ENCODE peak calls at places on chromosomes 12 and 14, in five cellular contexts. X is HEK293T, C is GM12864, W is T-helper 9 cell, I is sigmoid colon. J is an unnamed sample.
A peak's percentile ranks its signal among the peaks of the same experiment; 100 is the strongest.

GRCh38 chr12:26044007-26044394 is 80.8 kb downstream of the BHLHE41 start:
- DNase-seq in X (no peak), C (no peak), W (no peak), I (no peak), J (no peak)

GRCh38 chr14:96204151-96205058 is at the start of gene BDKRB2:
- DNase-seq in X (peak; percentile 81), C (no peak), W (no peak), I (peak; percentile 91), J (peak; percentile 76)

GRCh38 chr12:110636516-110636915 is 22.6 kb downstream of the TCTN1 start:
- DNase-seq in X (no peak), C (no peak), W (no peak), I (no peak), J (no peak)

GRCh38 chr14:95023115-95023514 is 134.2 kb downstream of the DICER1 start:
- DNase-seq in X (no peak), C (no peak), W (no peak), I (no peak), J (no peak)

GRCh38 chr12:80100566-80100965 is 1.2 kb downstream of the OTOGL start:
- DNase-seq in X (no peak), C (no peak), W (no peak), I (no peak), J (no peak)

GRCh38 chr14:41609704-41610183 is 3.1 kb downstream of the LRFN5 start:
- DNase-seq in X (peak; percentile 64), C (no peak), W (no peak), I (peak; percentile 74), J (no peak)

GRCh38 chr14:30551460-30551859 is 7.5 kb upstream of the G2E3 start:
- DNase-seq in X (no peak), C (no peak), W (no peak), I (no peak), J (no peak)

GRCh38 chr14:75229923-75230792 is 48.5 kb upstream of the FOS start:
- DNase-seq in X (peak; percentile 31), C (no peak), W (peak; percentile 49), I (no peak), J (peak; percentile 56)

GRCh38 chr12:53208877-53209463 is 1.9 kb upstream of the ITGB7 start:
- DNase-seq in X (no peak), C (no peak), W (no peak), I (no peak), J (no peak)

GRCh38 chr14:100557658-100558057 is 29.6 kb downstream of the BEGAIN start:
- DNase-seq in X (no peak), C (no peak), W (no peak), I (no peak), J (no peak)

GRCh38 chr12:124898200-124898950 is 16.1 kb downstream of the UBC start:
- DNase-seq in X (no peak), C (no peak), W (peak; percentile 46), I (peak; percentile 74), J (peak; percentile 37)

GRCh38 chr14:22296722-22297121 is 292.3 kb downstream of the DAD1 start:
- DNase-seq in X (no peak), C (no peak), W (no peak), I (no peak), J (no peak)

GRCh38 chr14:92792885-92793284 is 1.2 kb upstream of the GOLGA5 start:
- DNase-seq in X (peak; percentile 11), C (no peak), W (no peak), I (no peak), J (no peak)

GRCh38 chr12:20220339-20220738 is 148.0 kb upstream of the PDE3A start:
- DNase-seq in X (peak; percentile 21), C (no peak), W (no peak), I (no peak), J (no peak)

GRCh38 chr14:20656274-20656673 is 14.8 kb upstream of the OR6S1 start:
- DNase-seq in X (no peak), C (no peak), W (no peak), I (no peak), J (no peak)

GRCh38 chr14:55340482-55340881 is 69.3 kb downstream of the FBXO34 start:
- DNase-seq in X (no peak), C (no peak), W (no peak), I (no peak), J (no peak)

GRCh38 chr12:14774944-14775651 is 28.2 kb downstream of the WBP11 start:
- DNase-seq in X (no peak), C (no peak), W (peak; percentile 10), I (peak; percentile 83), J (peak; percentile 39)

GRCh38 chr12:72272731-72273498 is 745 bp downstream of the TRHDE start:
- DNase-seq in X (peak; percentile 20), C (no peak), W (no peak), I (no peak), J (no peak)

GRCh38 chr14:56036353-56036752 is 81.9 kb upstream of the PELI2 start:
- DNase-seq in X (no peak), C (no peak), W (no peak), I (no peak), J (no peak)

GRCh38 chr14:52467515-52468266 is 84.6 kb downstream of the TXNDC16 start:
- DNase-seq in X (no peak), C (no peak), W (no peak), I (no peak), J (no peak)

GRCh38 chr14:100438678-100439592 is 115.8 kb downstream of the SLC25A47 start:
- DNase-seq in X (peak; percentile 26), C (no peak), W (no peak), I (peak; percentile 48), J (peak; percentile 82)

GRCh38 chr12:31323466-31324115 is 2.4 kb downstream of the SINHCAF start:
- DNase-seq in X (no peak), C (no peak), W (peak; percentile 50), I (peak; percentile 77), J (no peak)

GRCh38 chr14:95519699-95520098 is 3.2 kb upstream of the SYNE3 start:
- DNase-seq in X (no peak), C (no peak), W (peak; percentile 47), I (peak; percentile 90), J (no peak)

GRCh38 chr12:124847675-124848074 is 16.0 kb downstream of the SCARB1 start:
- DNase-seq in X (no peak), C (no peak), W (no peak), I (no peak), J (peak; percentile 73)

GRCh38 chr12:114328292-114328691 is 77.7 kb downstream of the TBX5 start:
- DNase-seq in X (no peak), C (no peak), W (no peak), I (no peak), J (no peak)

GRCh38 chr14:83863042-83863441 is 1666.9 kb upstream of the FLRT2 start:
- DNase-seq in X (no peak), C (no peak), W (no peak), I (no peak), J (no peak)

GRCh38 chr12:88057994-88058718 is 29.0 kb upstream of the C12orf50 start:
- DNase-seq in X (no peak), C (no peak), W (no peak), I (no peak), J (no peak)

GRCh38 chr14:71011479-71011878 is 104.2 kb downstream of the PCNX1 start:
- DNase-seq in X (no peak), C (no peak), W (no peak), I (no peak), J (no peak)

GRCh38 chr12:71092290-71092689 is 65.5 kb downstream of the TSPAN8 start:
- DNase-seq in X (no peak), C (no peak), W (no peak), I (no peak), J (no peak)

GRCh38 chr12:46124848-46125619 is 134.7 kb upstream of the SCAF11 start:
- DNase-seq in X (peak; percentile 60), C (peak; percentile 39), W (peak; percentile 22), I (peak; percentile 75), J (no peak)

GRCh38 chr12:88781909-88782308 is 201.6 kb upstream of the KITLG start:
- DNase-seq in X (no peak), C (no peak), W (no peak), I (no peak), J (no peak)

GRCh38 chr12:51419473-51420228 is 5.0 kb upstream of the SLC4A8 start:
- DNase-seq in X (no peak), C (no peak), W (no peak), I (no peak), J (no peak)

GRCh38 chr14:96095581-96096476 is 56.7 kb downstream of the C14orf132 start:
- DNase-seq in X (no peak), C (no peak), W (no peak), I (no peak), J (peak; percentile 82)

GRCh38 chr12:33041562-33041961 is 145.0 kb upstream of the PKP2 start:
- DNase-seq in X (no peak), C (no peak), W (no peak), I (no peak), J (no peak)

GRCh38 chr14:103436533-103436932 is 51.3 kb downstream of the MARK3 start:
- DNase-seq in X (no peak), C (no peak), W (no peak), I (no peak), J (no peak)

GRCh38 chr14:93655078-93655750 is 133.1 kb downstream of the PRIMA1 start:
- DNase-seq in X (peak; percentile 64), C (peak; percentile 13), W (no peak), I (no peak), J (no peak)

GRCh38 chr14:100589760-100590469 is 2.7 kb upstream of the BEGAIN start:
- DNase-seq in X (no peak), C (no peak), W (no peak), I (peak; percentile 35), J (no peak)

J was measured in breast epithelium.